ENCODE peak calls at places on chromosome 5, in ten cellular contexts. Z is astrocyte of the spinal cord, I is tibial artery, E is AG09309, G is cardiac fibroblast, Y is PC-9, H is psoas muscle, L is cardiac muscle cell, M is foreskin fibroblast, F is adrenal gland. P is an unnamed sample.

GRCh38 chr5:32687167-32687831 is 23.8 kb upstream of the NPR3 start:
- DNase-seq in Y (no peak), H (no peak), L (no peak), M (peak), I (no peak), G (peak), Z (peak), F (peak), E (no peak), P (peak)

GRCh38 chr5:15446552-15446951 is 53.4 kb upstream of the FBXL7 start:
- DNase-seq in G (peak), H (no peak), L (no peak), M (peak), Y (no peak), I (no peak), E (peak), Z (peak), F (no peak), P (no peak)

GRCh38 chr5:73540192-73540591 is 25.2 kb downstream of the ANKRA2 start:
- DNase-seq in Z (peak), G (peak), L (no peak), F (peak), I (no peak), H (no peak), E (no peak), Y (peak), M (peak), P (no peak)

GRCh38 chr5:153573326-153574033 is 83.0 kb downstream of the GRIA1 start:
- DNase-seq in G (peak), F (no peak), M (no peak), L (no peak), E (no peak), H (no peak), Z (no peak), I (peak), Y (no peak), P (no peak)

GRCh38 chr5:112329429-112330090 is 89.5 kb downstream of the EPB41L4A start:
- DNase-seq in Z (no peak), G (no peak), H (no peak), Y (no peak), E (no peak), L (no peak), I (no peak), F (no peak), M (no peak), P (no peak)

GRCh38 chr5:95105638-95106037 is 179.3 kb downstream of the MCTP1 start:
- DNase-seq in Y (no peak), H (no peak), M (no peak), E (no peak), I (no peak), Z (no peak), L (no peak), F (no peak), G (no peak), P (no peak)

GRCh38 chr5:175254155-175254554 is 189.8 kb downstream of the DRD1 start:
- DNase-seq in H (no peak), G (peak), M (peak), E (peak), I (no peak), Y (no peak), Z (peak), F (peak), L (no peak), P (peak)

GRCh38 chr5:117761190-117761589 is 1186.6 kb upstream of the SEMA6A start:
- DNase-seq in L (no peak), H (no peak), E (no peak), Z (no peak), F (no peak), M (no peak), I (no peak), G (no peak), Y (no peak), P (no peak)

GRCh38 chr5:71938886-71939285 is 168.4 kb upstream of the MAP1B start:
- DNase-seq in E (no peak), Z (peak), H (no peak), G (no peak), F (no peak), I (no peak), L (no peak), Y (peak), M (no peak), P (no peak)

GRCh38 chr5:18114161-18114802 is 480.0 kb downstream of the TAF11L14 start:
- DNase-seq in Z (no peak), L (no peak), H (no peak), Y (no peak), I (no peak), G (no peak), M (no peak), E (no peak), F (no peak), P (no peak)

GRCh38 chr5:56211298-56211865 is 21.7 kb downstream of the ANKRD55 start:
- DNase-seq in Z (peak), L (peak), Y (peak), F (peak), E (peak), M (peak), H (no peak), G (peak), I (no peak), P (peak)

GRCh38 chr5:1017056-1017455 is 8.5 kb downstream of the NKD2 start:
- DNase-seq in I (no peak), Z (no peak), Y (no peak), H (peak), M (no peak), G (no peak), F (no peak), L (no peak), E (no peak), P (no peak)

GRCh38 chr5:124743534-124744169 is 2.8 kb downstream of the ZNF608 start:
- DNase-seq in I (no peak), H (no peak), E (no peak), Z (peak), M (peak), Y (no peak), G (peak), F (no peak), L (peak), P (no peak)

GRCh38 chr5:175663191-175664184 is 5.6 kb downstream of the HRH2 start:
- DNase-seq in E (no peak), F (no peak), L (no peak), Y (no peak), G (no peak), M (no peak), H (no peak), Z (no peak), I (no peak), P (no peak)

GRCh38 chr5:74155501-74155900 is 485.0 kb downstream of the ENC1 start:
- DNase-seq in H (no peak), Y (no peak), M (peak), E (no peak), L (no peak), Z (no peak), G (no peak), F (peak), I (no peak), P (no peak)

GRCh38 chr5:16548115-16548514 is 68.7 kb downstream of the RETREG1 start:
- DNase-seq in G (no peak), Y (no peak), Z (no peak), H (no peak), L (no peak), M (no peak), E (no peak), F (no peak), I (no peak), P (no peak)

GRCh38 chr5:121503111-121503840 is 348.4 kb upstream of the FTMT start:
- DNase-seq in Z (peak), M (peak), L (peak), Y (peak), H (no peak), I (no peak), E (no peak), G (no peak), F (peak), P (peak)

GRCh38 chr5:138655530-138656245 is 80.5 kb upstream of the HSPA9 start:
- DNase-seq in E (no peak), L (no peak), H (no peak), M (no peak), Y (no peak), G (peak), Z (no peak), I (no peak), F (peak), P (no peak)

GRCh38 chr5:112142769-112143270 is 276.3 kb downstream of the EPB41L4A start:
- DNase-seq in Z (peak), L (no peak), H (no peak), G (peak), M (peak), I (no peak), Y (no peak), F (peak), E (peak), P (no peak)

GRCh38 chr5:59648038-59648831 is 245.3 kb downstream of the PDE4D start:
- DNase-seq in Z (no peak), H (no peak), I (no peak), Y (no peak), L (no peak), M (no peak), F (no peak), E (no peak), G (no peak), P (no peak)

GRCh38 chr5:76781775-76782174 is 37.1 kb upstream of the F2RL1 start:
- DNase-seq in L (no peak), Y (no peak), G (no peak), I (no peak), M (no peak), H (no peak), F (no peak), Z (no peak), E (no peak), P (no peak)

GRCh38 chr5:169226904-169227303 is 74.0 kb downstream of the SLIT3 start:
- DNase-seq in H (no peak), I (no peak), M (no peak), L (no peak), E (no peak), Y (no peak), G (no peak), Z (no peak), F (no peak), P (no peak)

GRCh38 chr5:145958463-145958862 is 22.1 kb downstream of the SH3RF2 start:
- DNase-seq in Y (no peak), M (no peak), F (no peak), H (no peak), G (no peak), I (no peak), Z (no peak), L (no peak), E (no peak), P (no peak)

GRCh38 chr5:135991381-135991907 is 36.7 kb upstream of the LECT2 start:
- DNase-seq in G (no peak), L (no peak), Z (no peak), I (no peak), Y (no peak), H (no peak), M (no peak), E (no peak), F (no peak), P (no peak)

GRCh38 chr5:64836190-64836750 is 67.5 kb downstream of the CWC27 start:
- DNase-seq in H (no peak), F (no peak), M (no peak), E (no peak), G (no peak), Y (no peak), I (no peak), L (no peak), Z (no peak), P (no peak)

GRCh38 chr5:107486489-107486888 is 184.2 kb downstream of the EFNA5 start:
- DNase-seq in F (no peak), G (peak), E (no peak), Y (peak), Z (peak), M (peak), H (no peak), L (no peak), I (no peak), P (no peak)

GRCh38 chr5:24817966-24818365 is 173.2 kb upstream of the CDH10 start:
- DNase-seq in Z (no peak), M (no peak), L (no peak), G (no peak), F (no peak), H (no peak), E (no peak), I (no peak), Y (peak), P (no peak)

GRCh38 chr5:54217826-54218503 is 92.4 kb downstream of the ARL15 start:
- DNase-seq in G (peak), H (no peak), Y (peak), Z (peak), I (no peak), L (peak), M (peak), F (peak), E (peak), P (peak)

GRCh38 chr5:120207139-120207538 is 257.0 kb upstream of the PRR16 start:
- DNase-seq in H (no peak), Y (no peak), G (peak), Z (peak), E (peak), I (no peak), L (no peak), F (no peak), M (peak), P (no peak)
- H3K4me3 ChIP-seq in H (no peak), Y (no peak), G (no peak), Z (no peak), E (no peak), I (no peak), L (no peak), F (no peak), M (no peak), P (no peak)

DNA sequence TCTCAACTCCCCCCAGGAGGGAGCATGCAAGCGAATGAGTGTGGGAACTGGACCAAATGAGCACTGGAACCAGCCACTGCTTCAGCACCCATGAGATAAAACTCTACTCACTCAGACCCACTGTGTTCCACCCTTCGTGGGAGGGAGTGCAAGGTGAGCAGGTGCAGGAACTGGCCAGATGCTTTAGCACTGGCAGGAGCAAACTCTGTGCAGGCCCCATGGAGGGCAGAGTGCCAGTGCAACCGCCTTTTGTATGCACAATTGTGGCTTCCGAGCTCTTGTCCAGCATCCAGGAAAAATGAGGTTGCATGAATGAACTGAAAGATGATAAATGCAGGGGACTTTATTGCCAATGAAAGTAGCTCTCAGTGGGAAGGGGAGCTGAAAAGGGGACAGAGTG is 67.4 kb upstream of the CCDC112 start:
- DNase-seq in E (no peak), L (no peak), H (no peak), Z (no peak), Y (no peak), M (no peak), G (no peak), I (no peak), F (no peak), P (no peak)
- TF ChIP-seq CTCF in E (no peak), L (no peak), H (no peak), Z (no peak), Y (no peak), M (no peak), G (no peak), I (no peak), F (no peak), P (no peak)

GRCh38 chr5:31237159-31237558 is 43.7 kb downstream of the CDH6 start:
- DNase-seq in H (no peak), E (no peak), Z (no peak), L (no peak), Y (no peak), I (no peak), G (peak), F (peak), M (peak), P (no peak)

GRCh38 chr5:31236339-31236738 is 42.9 kb downstream of the CDH6 start:
- DNase-seq in E (no peak), H (no peak), L (no peak), F (no peak), M (no peak), Y (no peak), G (no peak), I (no peak), Z (no peak), P (no peak)

GRCh38 chr5:31235381-31235780 is 41.9 kb downstream of the CDH6 start:
- DNase-seq in M (peak), F (no peak), G (no peak), E (no peak), H (no peak), I (no peak), Y (no peak), Z (peak), L (no peak), P (peak)

GRCh38 chr5:31231171-31231570 is 37.7 kb downstream of the CDH6 start:
- DNase-seq in H (no peak), G (peak), Z (no peak), M (no peak), E (no peak), F (no peak), L (no peak), Y (no peak), I (no peak), P (no peak)

GRCh38 chr5:31232273-31232888 is 38.9 kb downstream of the CDH6 start:
- DNase-seq in G (peak), M (peak), Y (no peak), H (no peak), Z (peak), F (peak), L (peak), I (no peak), E (peak), P (peak)
- H3K4me3 ChIP-seq in G (no peak), M (no peak), Y (no peak), H (no peak), Z (no peak), F (no peak), L (no peak), I (no peak), E (no peak), P (no peak)

GRCh38 chr5:178738513-178738912 is 8.1 kb upstream of the ZNF354A start:
- DNase-seq in Z (no peak), I (no peak), H (no peak), G (no peak), M (no peak), E (no peak), Y (no peak), F (no peak), L (no peak), P (no peak)

GRCh38 chr5:178740926-178741325 is 10.5 kb upstream of the ZNF354A start:
- DNase-seq in E (no peak), G (no peak), H (no peak), M (no peak), Y (no peak), I (no peak), Z (no peak), L (no peak), F (no peak), P (no peak)

GRCh38 chr5:178740181-178740557 is 9.7 kb upstream of the ZNF354A start:
- DNase-seq in L (no peak), Z (no peak), I (no peak), G (no peak), Y (peak), M (no peak), H (no peak), E (no peak), F (no peak), P (no peak)

DNA sequence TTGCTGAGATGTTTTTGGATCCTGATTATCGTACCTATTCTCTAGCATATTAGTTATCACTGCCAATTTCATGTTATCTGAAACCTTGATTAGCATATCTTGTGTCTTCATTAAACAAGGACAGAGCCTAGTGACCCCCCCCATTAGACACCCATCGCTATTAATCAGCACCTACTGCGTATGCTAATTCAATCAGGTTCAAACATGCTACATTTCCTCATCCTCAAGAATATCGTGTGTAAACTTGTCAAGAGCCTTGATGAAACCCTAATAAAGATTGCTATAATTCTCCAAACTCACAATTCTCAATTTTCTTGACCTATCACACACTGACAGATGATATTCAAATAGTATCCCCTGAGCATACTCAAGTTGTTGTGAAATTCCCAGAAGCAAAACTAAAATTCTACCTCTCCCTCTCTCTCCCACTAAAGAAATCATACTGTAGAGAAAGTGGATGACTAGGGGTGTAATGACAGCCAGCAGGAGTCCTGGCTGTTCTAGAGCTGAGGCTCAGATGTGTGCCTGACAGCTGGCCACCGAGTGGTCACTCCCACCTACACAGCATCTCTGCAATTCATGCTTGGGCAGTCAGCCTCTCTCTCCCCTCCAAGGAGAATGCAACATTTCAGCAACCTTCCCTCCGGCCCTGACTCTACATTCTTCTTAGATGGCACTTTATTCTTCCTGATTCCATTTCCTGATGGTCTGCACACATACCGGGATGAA is 9.2 kb upstream of the ZNF354A start:
- DNase-seq in F (no peak), Y (no peak), H (no peak), M (no peak), I (no peak), L (no peak), G (no peak), Z (no peak), E (no peak), P (no peak)
- TF ChIP-seq CTCF in F (no peak), Y (no peak), H (no peak), M (no peak), I (no peak), L (no peak), G (no peak), Z (no peak), E (no peak), P (no peak)

DNA sequence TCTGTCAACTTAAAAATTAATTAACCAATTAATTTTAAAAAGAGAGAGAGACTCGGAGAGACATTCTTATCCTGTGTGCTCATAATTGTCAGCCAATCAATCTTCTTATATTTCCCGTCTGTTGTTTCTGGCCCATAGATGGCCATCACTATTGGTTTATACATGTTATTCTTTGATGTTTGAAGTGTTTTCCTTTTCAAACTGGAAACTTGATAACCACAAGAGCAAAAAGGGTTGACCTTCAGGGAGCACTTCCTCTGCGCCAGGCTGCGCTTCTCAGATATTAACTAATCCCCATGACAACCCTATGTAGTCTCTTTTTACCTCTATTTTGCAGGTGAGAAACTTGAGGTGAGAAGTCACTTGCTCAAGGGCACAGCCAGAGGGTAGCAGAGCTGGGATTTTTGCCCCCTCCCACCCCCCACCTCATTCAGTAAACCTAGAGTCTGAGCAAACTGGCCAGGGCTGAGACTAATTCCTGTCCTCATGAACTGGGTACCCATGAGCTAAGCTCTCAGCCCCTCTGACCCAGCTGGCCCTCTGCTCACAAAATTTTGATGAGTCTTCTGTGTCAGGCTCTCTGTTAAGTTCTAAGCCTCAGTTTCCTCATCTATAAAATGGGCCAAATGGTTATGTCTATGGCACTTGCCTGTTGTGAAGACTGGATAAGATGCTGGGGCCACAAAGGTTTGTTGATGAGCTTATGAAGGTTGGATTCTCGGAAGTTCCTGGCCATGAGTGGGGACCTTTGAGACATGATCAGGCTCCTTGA is 86.0 kb upstream of the SH3PXD2B start:
- DNase-seq in E (no peak), M (no peak), I (peak), Y (no peak), G (no peak), L (no peak), H (no peak), F (no peak), Z (no peak), P (no peak)
- H3K4me3 ChIP-seq in E (no peak), M (no peak), I (no peak), Y (no peak), G (no peak), L (no peak), H (no peak), F (no peak), Z (no peak), P (no peak)

P was measured in astrocyte of the cerebellum.